ENCODE peak calls at places on chromosome 20, in nine cellular contexts. K, M, F, A, N, L, S, D and B are unnamed samples. For H3K27me3, the result is how much of the 10 kb centered on the place peaks cover.

GRCh38 chr20:17940447-17940971 is 28.1 kb downstream of the SNX5 start:
- DNase-seq in K (no peak), M (no peak), F (no peak), A (no peak), N (no peak), L (no peak), S (no peak), D (no peak), B (no peak)

GRCh38 chr20:34621383-34622367 is 55.2 kb downstream of the PIGU start:
- DNase-seq in K (no peak), M (no peak), F (no peak), A (no peak), N (peak), L (no peak), S (peak), D (peak), B (peak)

GRCh38 chr20:60048634-60049578 is 90.7 kb downstream of the CDH26 start:
- DNase-seq in K (no peak), M (no peak), F (no peak), A (no peak), N (no peak), L (no peak), S (no peak), D (no peak), B (no peak)

GRCh38 chr20:17967595-17968365 is 814 bp downstream of the SNX5 start:
- DNase-seq in K (no peak), M (no peak), F (no peak), A (peak), N (peak), L (peak), S (peak), D (peak), B (no peak)

GRCh38 chr20:43331911-43332310 is 125.8 kb upstream of the SRSF6 start:
- DNase-seq in K (peak), M (no peak), F (no peak), A (no peak), N (no peak), L (peak), S (no peak), D (no peak), B (no peak)

GRCh38 chr20:36097751-36098151 is 56.8 kb upstream of the EPB41L1 start:
- DNase-seq in K (no peak), M (no peak), F (no peak), A (no peak), N (no peak), L (no peak), S (no peak), D (no peak), B (no peak)

GRCh38 chr20:64165866-64166600 is 1.8 kb downstream of the MYT1 start:
- DNase-seq in K (no peak), M (peak), F (no peak), A (no peak), N (no peak), L (no peak), S (no peak), D (no peak), B (no peak)

GRCh38 chr20:20710847-20711315 is 1.6 kb downstream of the RALGAPA2 start:
- DNase-seq in K (no peak), M (peak), F (no peak), A (peak), N (no peak), L (no peak), S (peak), D (no peak), B (no peak)

GRCh38 chr20:51931321-51931720 is 129.0 kb upstream of the SALL4 start:
- DNase-seq in K (no peak), M (no peak), F (no peak), A (no peak), N (no peak), L (no peak), S (no peak), D (no peak), B (no peak)

GRCh38 chr20:47854687-47855212 is 69.5 kb upstream of the SULF2 start:
- DNase-seq in K (no peak), M (no peak), F (no peak), A (no peak), N (peak), L (no peak), S (no peak), D (peak), B (peak)

GRCh38 chr20:49674383-49675352 is 39.0 kb downstream of the B4GALT5 start:
- DNase-seq in K (no peak), M (no peak), F (peak), A (no peak), N (peak), L (no peak), S (peak), D (peak), B (no peak)

GRCh38 chr20:54622338-54623280 is 147.2 kb downstream of the DOK5 start:
- DNase-seq in K (no peak), M (no peak), F (no peak), A (no peak), N (peak), L (no peak), S (no peak), D (peak), B (peak)

GRCh38 chr20:50372770-50373088 is 137.5 kb upstream of the PTPN1 start:
- DNase-seq in K (no peak), M (no peak), F (no peak), A (no peak), N (peak), L (no peak), S (no peak), D (no peak), B (no peak)

GRCh38 chr20:16801919-16802651 is 53.9 kb downstream of the OTOR start:
- DNase-seq in K (peak), M (peak), F (peak), A (peak), N (peak), L (peak), S (peak), D (peak), B (peak)

GRCh38 chr20:24955045-24955444 is 6.0 kb downstream of the CST7 start:
- DNase-seq in K (no peak), M (peak), F (no peak), A (peak), N (no peak), L (no peak), S (peak), D (no peak), B (no peak)

GRCh38 chr20:62875419-62876355 is 14.1 kb upstream of the TCFL5 start:
- DNase-seq in K (peak), M (peak), F (no peak), A (no peak), N (peak), L (peak), S (peak), D (peak), B (peak)

GRCh38 chr20:51195419-51195901 is 172.6 kb upstream of the KCNG1 start:
- DNase-seq in K (no peak), M (no peak), F (peak), A (no peak), N (peak), L (no peak), S (no peak), D (peak), B (peak)

GRCh38 chr20:23630392-23630849 is 7.3 kb downstream of the CST3 start:
- DNase-seq in K (no peak), M (no peak), F (no peak), A (no peak), N (no peak), L (no peak), S (no peak), D (no peak), B (no peak)
- H3K27ac ChIP-seq in K (no peak), M (no peak), F (no peak), A (no peak), N (no peak), L (peak), S (peak), D (no peak), B (no peak)

DNA sequence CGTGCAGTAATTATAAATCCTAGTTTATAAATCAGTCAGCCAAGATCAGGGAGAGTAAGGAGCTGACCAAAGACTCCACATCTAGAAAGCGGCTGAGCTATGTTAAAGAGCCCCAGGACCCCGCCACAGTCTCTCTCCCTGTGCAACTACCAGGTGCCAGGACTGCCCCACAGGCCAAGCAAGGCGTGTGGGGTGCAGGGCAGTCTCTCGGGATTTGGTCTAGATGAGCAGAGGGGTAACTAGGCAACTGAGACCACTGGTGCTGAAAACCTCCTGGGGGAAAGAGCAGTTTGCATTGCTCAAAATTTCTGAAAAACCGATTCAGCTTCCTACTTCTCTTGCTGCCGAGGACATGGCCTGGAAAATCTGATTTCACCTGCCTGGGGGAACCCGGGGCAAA is 10.4 kb downstream of the PMEPA1 start:
- DNase-seq in K (no peak), M (no peak), F (no peak), A (no peak), N (no peak), L (no peak), S (no peak), D (no peak), B (no peak)
- H3K4me3 ChIP-seq in K (no peak), M (no peak), F (no peak), A (no peak), N (no peak), L (no peak), S (no peak), D (no peak), B (no peak)

DNA sequence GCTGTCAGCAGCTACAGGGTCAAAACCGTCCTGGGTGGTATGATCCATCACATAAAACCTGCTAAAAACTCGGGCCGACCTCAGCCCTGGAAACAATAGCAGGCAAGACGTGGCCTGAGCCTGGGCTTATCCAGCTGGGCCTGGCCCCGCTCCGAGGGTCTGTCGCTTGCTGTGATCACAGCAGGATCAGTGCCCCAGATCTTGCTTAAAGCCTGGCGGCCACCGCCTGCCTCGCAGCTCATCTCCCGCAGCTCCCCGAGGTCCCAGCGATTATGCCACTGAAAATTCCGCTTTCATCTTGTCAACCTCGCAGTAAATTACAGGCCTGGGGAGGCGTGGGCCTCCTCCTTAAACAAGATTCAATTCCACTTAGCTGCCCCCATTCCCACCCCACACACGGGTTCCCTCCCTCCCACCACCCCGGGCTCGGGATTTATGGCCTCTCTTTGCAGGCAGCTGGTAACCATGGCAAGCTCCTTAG is 40.1 kb downstream of the CDH22 start:
- DNase-seq in K (no peak), M (no peak), F (no peak), A (no peak), N (no peak), L (no peak), S (no peak), D (no peak), B (no peak)
- H3K27me3 ChIP-seq in K (under half), M (under half), F (under half), A (under half), N (under half), L (under half), S (under half), D (under half), B (under half)

GRCh38 chr20:23667666-23668065 is 21.2 kb downstream of the CST4 start:
- DNase-seq in K (no peak), M (no peak), F (no peak), A (no peak), N (no peak), L (no peak), S (no peak), D (no peak), B (no peak)

GRCh38 chr20:23668477-23668951 is 20.3 kb downstream of the CST4 start:
- DNase-seq in K (no peak), M (no peak), F (no peak), A (peak), N (peak), L (peak), S (peak), D (peak), B (peak)

GRCh38 chr20:23664954-23665353 is 23.9 kb downstream of the CST4 start:
- DNase-seq in K (no peak), M (no peak), F (no peak), A (no peak), N (no peak), L (no peak), S (no peak), D (no peak), B (no peak)

GRCh38 chr20:23666189-23666588 is 22.6 kb downstream of the CST4 start:
- DNase-seq in K (no peak), M (no peak), F (no peak), A (no peak), N (no peak), L (no peak), S (no peak), D (peak), B (no peak)

DNA sequence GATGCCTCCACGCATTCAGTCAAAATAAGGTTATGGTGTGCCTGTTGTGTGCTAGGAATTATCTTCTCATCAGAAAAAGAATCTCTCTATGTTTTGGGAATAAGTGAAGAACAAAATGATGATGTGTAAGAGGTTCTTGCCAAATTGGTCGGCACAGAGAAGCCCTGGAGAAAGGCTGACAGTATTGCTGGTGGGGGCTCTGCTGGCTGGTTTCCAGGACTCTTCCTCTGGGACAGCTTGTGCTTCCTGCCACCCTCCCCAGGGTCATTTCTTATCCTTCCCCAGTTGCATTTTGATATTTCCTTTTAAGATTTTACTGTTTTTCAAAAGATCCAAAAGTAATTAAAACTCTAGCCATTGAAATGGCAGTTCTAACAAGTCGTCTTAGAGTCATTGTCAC is 22.1 kb downstream of the CST4 start:
- DNase-seq in K (no peak), M (no peak), F (no peak), A (no peak), N (no peak), L (peak), S (no peak), D (no peak), B (no peak)
- H3K27ac ChIP-seq in K (no peak), M (no peak), F (no peak), A (no peak), N (no peak), L (no peak), S (no peak), D (no peak), B (no peak)

DNA sequence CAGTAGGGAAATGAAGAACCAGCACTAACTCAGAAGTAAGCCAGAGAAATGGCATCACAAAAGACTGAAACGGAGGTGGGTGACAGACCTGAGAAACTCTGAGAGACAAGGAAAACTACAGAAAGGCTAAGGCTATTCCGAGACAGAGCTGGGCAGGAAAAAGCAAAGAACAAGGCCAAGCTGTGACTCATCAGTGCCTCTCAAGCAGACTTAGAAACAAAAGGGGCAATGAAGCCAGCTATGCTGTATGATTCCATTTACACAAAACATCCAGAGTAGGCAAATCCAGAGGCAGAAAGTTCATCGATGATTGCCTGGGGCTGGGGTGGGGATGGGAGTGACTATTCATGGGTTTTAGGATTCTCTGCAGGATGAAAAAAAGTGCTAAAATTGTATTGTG is 50.0 kb downstream of the SLC23A2 start:
- DNase-seq in K (no peak), M (no peak), F (peak), A (no peak), N (peak), L (peak), S (no peak), D (peak), B (peak)
- H3K4me3 ChIP-seq in K (no peak), M (no peak), F (no peak), A (no peak), N (no peak), L (no peak), S (no peak), D (no peak), B (no peak)

GRCh38 chr20:1015181-1015580 is 13.1 kb upstream of the RSPO4 start:
- DNase-seq in K (no peak), M (no peak), F (no peak), A (no peak), N (no peak), L (no peak), S (no peak), D (no peak), B (no peak)
- H3K27me3 ChIP-seq in K (under half), M (under half), F (under half), A (under half), N (under half), L (under half), S (under half), D (under half), B (under half)

GRCh38 chr20:23039136-23039875 is 4.2 kb downstream of the SSTR4 start:
- DNase-seq in K (no peak), M (no peak), F (no peak), A (no peak), N (no peak), L (no peak), S (no peak), D (no peak), B (no peak)

GRCh38 chr20:23046431-23046830 is 3.0 kb downstream of the THBD start:
- DNase-seq in K (no peak), M (no peak), F (no peak), A (no peak), N (no peak), L (no peak), S (no peak), D (no peak), B (no peak)

GRCh38 chr20:23043376-23043775 is 6.1 kb downstream of the THBD start:
- DNase-seq in K (no peak), M (no peak), F (no peak), A (no peak), N (no peak), L (no peak), S (peak), D (no peak), B (no peak)

GRCh38 chr20:23039885-23040508 is 4.9 kb downstream of the SSTR4 start:
- DNase-seq in K (no peak), M (no peak), F (no peak), A (no peak), N (no peak), L (no peak), S (no peak), D (no peak), B (no peak)

GRCh38 chr20:23042270-23042669 is 7.2 kb downstream of the SSTR4 start:
- DNase-seq in K (no peak), M (no peak), F (no peak), A (no peak), N (no peak), L (no peak), S (no peak), D (no peak), B (no peak)
- H3K27ac ChIP-seq in K (no peak), M (no peak), F (no peak), A (no peak), N (no peak), L (no peak), S (no peak), D (no peak), B (no peak)

DNA sequence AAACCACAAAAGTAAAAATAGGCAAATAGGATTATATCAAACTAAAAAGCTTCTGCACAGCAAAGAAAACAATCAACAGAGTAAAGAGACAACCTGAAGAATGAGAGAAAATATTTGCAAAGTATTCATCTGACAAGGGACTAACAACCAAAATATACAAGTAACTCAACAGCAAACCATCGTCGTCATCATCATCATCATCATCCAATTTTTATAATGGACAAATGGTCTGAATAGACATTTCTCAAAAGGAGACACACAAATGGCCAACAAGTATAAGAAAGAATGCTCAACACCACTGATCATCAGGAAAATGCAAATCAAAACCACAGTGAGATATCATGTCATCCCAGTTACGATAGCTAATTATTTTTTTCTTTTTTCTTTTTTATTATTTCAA is 62.0 kb downstream of the ANKEF1 start:
- DNase-seq in K (no peak), M (no peak), F (no peak), A (no peak), N (no peak), L (no peak), S (no peak), D (no peak), B (no peak)
- H3K4me3 ChIP-seq in K (no peak), M (no peak), F (no peak), A (no peak), N (no peak), L (no peak), S (no peak), D (no peak), B (no peak)

GRCh38 chr20:38676576-38676975 is 47.7 kb upstream of the SLC32A1 start:
- DNase-seq in K (no peak), M (no peak), F (no peak), A (no peak), N (no peak), L (no peak), S (no peak), D (no peak), B (no peak)

GRCh38 chr20:38685853-38686473 is 38.3 kb upstream of the SLC32A1 start:
- DNase-seq in K (peak), M (no peak), F (no peak), A (peak), N (peak), L (peak), S (peak), D (peak), B (peak)

GRCh38 chr20:38685271-38685670 is 39.0 kb upstream of the SLC32A1 start:
- DNase-seq in K (no peak), M (no peak), F (no peak), A (no peak), N (no peak), L (no peak), S (no peak), D (no peak), B (no peak)

DNA sequence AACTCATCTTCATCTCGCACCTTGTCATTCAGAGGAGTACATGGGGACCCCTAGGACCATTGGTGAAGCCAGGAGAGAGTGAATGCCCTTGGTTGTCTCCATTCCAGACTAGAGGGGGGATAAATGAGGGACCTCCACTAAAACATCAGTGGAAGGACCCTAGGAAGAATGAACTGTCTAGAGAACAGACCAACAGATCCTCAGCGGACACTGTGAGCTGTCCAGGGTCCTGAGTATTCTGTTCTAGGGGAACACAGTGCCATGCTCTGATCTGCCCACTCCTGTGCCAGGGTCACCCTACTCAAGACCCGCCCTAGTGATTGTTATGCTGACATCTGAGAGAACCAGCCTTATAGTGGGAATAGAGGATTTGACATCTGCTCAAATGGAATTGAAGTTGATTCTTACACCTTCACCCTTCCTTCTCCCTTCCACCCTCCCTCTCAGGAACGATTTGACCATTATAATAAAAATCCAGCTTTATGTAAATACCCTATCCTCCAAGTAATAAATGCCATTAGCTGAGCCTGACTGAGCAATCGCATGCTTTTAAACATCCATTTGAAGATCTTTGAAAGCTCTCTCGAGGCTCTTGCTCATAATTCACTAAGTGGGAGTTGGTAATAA is 43.7 kb upstream of the SLC32A1 start:
- DNase-seq in K (no peak), M (no peak), F (no peak), A (peak), N (peak), L (peak), S (no peak), D (peak), B (peak)
- H3K27me3 ChIP-seq in K (under half), M (under half), F (under half), A (under half), N (under half), L (under half), S (under half), D (under half), B (under half)